ENCODE peak calls at places on chromosomes 4 and X, in five cellular contexts. E is ELR, G is myocyte, R is AG20443, U is neuronal stem cell. O is an unnamed sample.
A peak's percentile ranks its signal among the peaks of the same experiment; 100 is the strongest.

GRCh38 chr4:69727412-69727811 is 33.0 kb downstream of the SULT1B1 start:
- DNase-seq in E (no peak), G (no peak), R (no peak), U (no peak), O (no peak)

GRCh38 chr4:168634276-168634802 is 137.5 kb downstream of the PALLD start:
- DNase-seq in E (peak; percentile 88), G (peak; percentile 96), R (peak; percentile 76), U (peak; percentile 20), O (no peak)

GRCh38 chrX:124502144-124502543 is 155.8 kb downstream of the SH2D1A start:
- DNase-seq in E (no peak), G (no peak), R (no peak), U (no peak), O (peak; percentile 2)

GRCh38 chr4:140744421-140744820 is 11.8 kb downstream of the TBC1D9 start:
- DNase-seq in E (no peak), G (no peak), R (no peak), U (no peak), O (no peak)

GRCh38 chr4:113919611-113920010 is 59.8 kb downstream of the ARSJ start:
- DNase-seq in E (peak; percentile 65), G (no peak), R (no peak), U (no peak), O (no peak)

GRCh38 chr4:62914758-62915157 is 1494.5 kb downstream of the TECRL start:
- DNase-seq in E (peak; percentile 2), G (no peak), R (no peak), U (no peak), O (no peak)

GRCh38 chr4:152036626-152037025 is 275.8 kb upstream of the GATB start:
- DNase-seq in E (no peak), G (no peak), R (peak; percentile 48), U (no peak), O (no peak)

GRCh38 chrX:101397779-101398178 is 7.0 kb downstream of the RPL36A start:
- DNase-seq in E (peak; percentile 40), G (no peak), R (no peak), U (no peak), O (no peak)

GRCh38 chr4:184475096-184475461 is 729 bp upstream of the IRF2 start:
- DNase-seq in E (peak; percentile 59), G (peak; percentile 57), R (peak; percentile 70), U (peak; percentile 17), O (peak; percentile 74)

GRCh38 chr4:7384003-7384928 is 50.5 kb downstream of the PSAPL1 start:
- DNase-seq in E (no peak), G (no peak), R (no peak), U (no peak), O (no peak)

GRCh38 chr4:53562409-53562808 is 28.9 kb downstream of the LNX1 start:
- DNase-seq in E (no peak), G (no peak), R (no peak), U (no peak), O (no peak)

GRCh38 chrX:80335062-80335830 is 85.0 kb upstream of the TENT5D start:
- DNase-seq in E (no peak), G (no peak), R (peak; percentile 13), U (peak; percentile 3), O (peak; percentile 8)

GRCh38 chr4:105979506-105979905 is 84.2 kb downstream of the NPNT start:
- DNase-seq in E (peak; percentile 34), G (peak; percentile 35), R (no peak), U (no peak), O (no peak)

GRCh38 chr4:111689214-111689613 is 456.0 kb upstream of the FAM241A start:
- DNase-seq in E (peak; percentile 56), G (peak; percentile 13), R (peak; percentile 56), U (no peak), O (no peak)